ENCODE peak calls at places on chromosomes 2 and 18, in five cellular contexts. One of them, this sample, is unnamed.

GRCh38 chr2:238096311-238097011 is 3.7 kb upstream of the ESPNL start:
- DNase-seq in cardiac muscle cell: no peak
- DNase-seq in bronchial epithelial cell: peak
- DNase-seq in lower lobe of right lung: no peak
- DNase-seq in AG09309: no peak
- DNase-seq in this sample: no peak

GRCh38 chr18:54671291-54671881 is 80.3 kb downstream of the DYNAP start:
- DNase-seq in cardiac muscle cell: peak
- DNase-seq in bronchial epithelial cell: peak
- DNase-seq in AG09309: no peak
- DNase-seq in lower lobe of right lung: no peak
- DNase-seq in this sample: no peak

GRCh38 chr2:171086352-171087290 is 74.1 kb downstream of the TLK1 start:
- DNase-seq in cardiac muscle cell: peak
- DNase-seq in AG09309: peak
- DNase-seq in bronchial epithelial cell: peak
- DNase-seq in lower lobe of right lung: no peak
- DNase-seq in this sample: no peak

GRCh38 chr18:13376841-13377351 is 158.3 kb downstream of the LDLRAD4 start:
- DNase-seq in lower lobe of right lung: no peak
- DNase-seq in cardiac muscle cell: no peak
- DNase-seq in bronchial epithelial cell: no peak
- DNase-seq in AG09309: no peak
- DNase-seq in this sample: no peak

GRCh38 chr2:191748528-191749180 is 70.7 kb downstream of the NABP1 start:
- DNase-seq in cardiac muscle cell: peak
- DNase-seq in lower lobe of right lung: no peak
- DNase-seq in bronchial epithelial cell: no peak
- DNase-seq in AG09309: no peak
- DNase-seq in this sample: no peak

GRCh38 chr18:50751490-50751889 is 68.3 kb downstream of the MRO start:
- DNase-seq in cardiac muscle cell: no peak
- DNase-seq in bronchial epithelial cell: no peak
- DNase-seq in lower lobe of right lung: no peak
- DNase-seq in AG09309: no peak
- DNase-seq in this sample: no peak

GRCh38 chr18:30522288-30522929 is 520.1 kb downstream of the DSC3 start:
- DNase-seq in cardiac muscle cell: no peak
- DNase-seq in lower lobe of right lung: no peak
- DNase-seq in AG09309: no peak
- DNase-seq in bronchial epithelial cell: no peak
- DNase-seq in this sample: no peak

GRCh38 chr18:48740846-48741485 is 202.1 kb downstream of the CTIF start:
- DNase-seq in lower lobe of right lung: no peak
- DNase-seq in AG09309: no peak
- DNase-seq in cardiac muscle cell: no peak
- DNase-seq in bronchial epithelial cell: no peak
- DNase-seq in this sample: no peak

GRCh38 chr2:158745067-158745865 is 49.9 kb upstream of the DAPL1 start:
- DNase-seq in bronchial epithelial cell: peak
- DNase-seq in lower lobe of right lung: no peak
- DNase-seq in AG09309: peak
- DNase-seq in cardiac muscle cell: peak
- DNase-seq in this sample: peak

GRCh38 chr2:36387258-36387916 is 31.8 kb downstream of the CRIM1 start:
- DNase-seq in AG09309: no peak
- DNase-seq in lower lobe of right lung: no peak
- DNase-seq in bronchial epithelial cell: peak
- DNase-seq in cardiac muscle cell: no peak
- DNase-seq in this sample: no peak

GRCh38 chr2:88188741-88189140 is 18.6 kb downstream of the THNSL2 start:
- DNase-seq in bronchial epithelial cell: peak
- DNase-seq in cardiac muscle cell: peak
- DNase-seq in AG09309: no peak
- DNase-seq in lower lobe of right lung: no peak
- DNase-seq in this sample: no peak

GRCh38 chr2:135829420-135829983 is 7.5 kb downstream of the LCT start:
- DNase-seq in bronchial epithelial cell: no peak
- DNase-seq in lower lobe of right lung: no peak
- DNase-seq in AG09309: no peak
- DNase-seq in cardiac muscle cell: no peak
- DNase-seq in this sample: no peak

GRCh38 chr2:11550302-11550701 is 16.5 kb downstream of the GREB1 start:
- DNase-seq in AG09309: no peak
- DNase-seq in cardiac muscle cell: no peak
- DNase-seq in lower lobe of right lung: no peak
- DNase-seq in bronchial epithelial cell: no peak
- DNase-seq in this sample: no peak

GRCh38 chr2:191840916-191841315 is 6.0 kb downstream of the CAVIN2 start:
- DNase-seq in cardiac muscle cell: no peak
- DNase-seq in AG09309: no peak
- DNase-seq in lower lobe of right lung: no peak
- DNase-seq in bronchial epithelial cell: no peak
- DNase-seq in this sample: no peak

GRCh38 chr2:221822416-221822815 is 250.3 kb upstream of the EPHA4 start:
- DNase-seq in AG09309: no peak
- DNase-seq in bronchial epithelial cell: no peak
- DNase-seq in cardiac muscle cell: no peak
- DNase-seq in lower lobe of right lung: no peak
- DNase-seq in this sample: no peak

GRCh38 chr2:223784221-223784772 is 53.1 kb downstream of the AP1S3 start:
- DNase-seq in lower lobe of right lung: no peak
- DNase-seq in AG09309: no peak
- DNase-seq in cardiac muscle cell: no peak
- DNase-seq in bronchial epithelial cell: no peak
- DNase-seq in this sample: no peak

GRCh38 chr2:119545754-119546445 is 1.7 kb downstream of the CFAP221 start:
- DNase-seq in cardiac muscle cell: peak
- DNase-seq in bronchial epithelial cell: no peak
- DNase-seq in lower lobe of right lung: no peak
- DNase-seq in AG09309: no peak
- DNase-seq in this sample: no peak

GRCh38 chr2:138010890-138011289 is 46.6 kb downstream of the HNMT start:
- DNase-seq in cardiac muscle cell: no peak
- DNase-seq in lower lobe of right lung: no peak
- DNase-seq in AG09309: no peak
- DNase-seq in bronchial epithelial cell: no peak
- DNase-seq in this sample: no peak

GRCh38 chr2:98548920-98549818 is 59.1 kb downstream of the COA5 start:
- DNase-seq in lower lobe of right lung: no peak
- DNase-seq in cardiac muscle cell: no peak
- DNase-seq in bronchial epithelial cell: no peak
- DNase-seq in AG09309: no peak
- DNase-seq in this sample: no peak

GRCh38 chr18:32019251-32019943 is 772 bp downstream of the RNF125 start:
- DNase-seq in lower lobe of right lung: peak
- DNase-seq in cardiac muscle cell: peak
- DNase-seq in bronchial epithelial cell: peak
- DNase-seq in AG09309: no peak
- DNase-seq in this sample: no peak

GRCh38 chr2:47017541-47017940 is 101.9 kb upstream of the MCFD2 start:
- DNase-seq in lower lobe of right lung: no peak
- DNase-seq in cardiac muscle cell: no peak
- DNase-seq in bronchial epithelial cell: no peak
- DNase-seq in AG09309: no peak
- DNase-seq in this sample: no peak

GRCh38 chr2:20165677-20166509 is 59.0 kb downstream of the SDC1 start:
- DNase-seq in AG09309: no peak
- DNase-seq in bronchial epithelial cell: no peak
- DNase-seq in lower lobe of right lung: no peak
- DNase-seq in cardiac muscle cell: no peak
- DNase-seq in this sample: no peak

GRCh38 chr2:240655931-240656886 is 26.5 kb downstream of the AQP12B start:
- DNase-seq in cardiac muscle cell: peak
- DNase-seq in lower lobe of right lung: no peak
- DNase-seq in AG09309: no peak
- DNase-seq in bronchial epithelial cell: peak
- DNase-seq in this sample: no peak

GRCh38 chr2:161423351-161424178 is 7.5 kb downstream of the TBR1 start:
- DNase-seq in cardiac muscle cell: no peak
- DNase-seq in AG09309: no peak
- DNase-seq in bronchial epithelial cell: no peak
- DNase-seq in lower lobe of right lung: no peak
- DNase-seq in this sample: no peak

GRCh38 chr2:231386446-231386845 is 9.1 kb upstream of the B3GNT7 start:
- DNase-seq in cardiac muscle cell: peak
- DNase-seq in lower lobe of right lung: no peak
- DNase-seq in bronchial epithelial cell: peak
- DNase-seq in AG09309: peak
- DNase-seq in this sample: peak

GRCh38 chr18:50695431-50696176 is 124.2 kb downstream of the MRO start:
- DNase-seq in AG09309: no peak
- DNase-seq in cardiac muscle cell: no peak
- DNase-seq in lower lobe of right lung: no peak
- DNase-seq in bronchial epithelial cell: no peak
- DNase-seq in this sample: no peak

GRCh38 chr2:54207666-54208195 is 48.3 kb downstream of the TSPYL6 start:
- DNase-seq in AG09309: no peak
- DNase-seq in bronchial epithelial cell: peak
- DNase-seq in cardiac muscle cell: peak
- DNase-seq in lower lobe of right lung: no peak
- DNase-seq in this sample: no peak

GRCh38 chr18:51028201-51028805 is 1.7 kb upstream of the SMAD4 start:
- DNase-seq in lower lobe of right lung: no peak
- DNase-seq in bronchial epithelial cell: peak
- DNase-seq in AG09309: no peak
- DNase-seq in cardiac muscle cell: peak
- DNase-seq in this sample: no peak

GRCh38 chr2:157150747-157151146 is 106.8 kb upstream of the GALNT5 start:
- DNase-seq in cardiac muscle cell: peak
- DNase-seq in bronchial epithelial cell: no peak
- DNase-seq in AG09309: no peak
- DNase-seq in lower lobe of right lung: no peak
- DNase-seq in this sample: no peak

GRCh38 chr2:191318729-191319078 is 73.5 kb downstream of the MYO1B start:
- DNase-seq in bronchial epithelial cell: peak
- DNase-seq in cardiac muscle cell: peak
- DNase-seq in AG09309: no peak
- DNase-seq in lower lobe of right lung: no peak
- DNase-seq in this sample: no peak

GRCh38 chr2:180017764-180018163 is 10.7 kb upstream of the CWC22 start:
- DNase-seq in cardiac muscle cell: peak
- DNase-seq in lower lobe of right lung: no peak
- DNase-seq in AG09309: no peak
- DNase-seq in bronchial epithelial cell: peak
- DNase-seq in this sample: no peak

DNA sequence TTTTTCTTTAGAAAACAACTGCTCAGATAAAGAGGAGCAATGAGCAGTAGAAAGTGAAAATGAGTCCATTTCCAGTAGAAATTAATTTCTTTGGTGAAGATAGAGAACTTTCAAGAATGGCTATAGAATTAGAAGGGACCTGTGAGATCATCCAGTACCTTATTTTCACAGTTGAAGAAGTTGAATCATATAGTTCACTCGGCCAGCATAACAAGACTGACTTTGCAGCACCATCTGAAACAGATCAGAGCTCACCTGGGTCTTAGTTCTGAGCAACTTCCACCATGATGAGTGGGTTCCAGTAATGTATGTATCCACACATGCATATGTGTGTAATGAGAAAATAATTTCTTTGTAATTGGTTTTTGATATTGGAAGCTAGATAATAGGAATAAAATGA is 58.6 kb downstream of the CERS6 start:
- DNase-seq in AG09309: no peak
- DNase-seq in bronchial epithelial cell: no peak
- DNase-seq in lower lobe of right lung: no peak
- DNase-seq in cardiac muscle cell: no peak
- DNase-seq in this sample: no peak
- TF ChIP-seq CTCF in AG09309: no peak
- TF ChIP-seq CTCF in bronchial epithelial cell: no peak
- TF ChIP-seq CTCF in lower lobe of right lung: no peak
- TF ChIP-seq CTCF in cardiac muscle cell: no peak
- TF ChIP-seq CTCF in this sample: no peak

DNA sequence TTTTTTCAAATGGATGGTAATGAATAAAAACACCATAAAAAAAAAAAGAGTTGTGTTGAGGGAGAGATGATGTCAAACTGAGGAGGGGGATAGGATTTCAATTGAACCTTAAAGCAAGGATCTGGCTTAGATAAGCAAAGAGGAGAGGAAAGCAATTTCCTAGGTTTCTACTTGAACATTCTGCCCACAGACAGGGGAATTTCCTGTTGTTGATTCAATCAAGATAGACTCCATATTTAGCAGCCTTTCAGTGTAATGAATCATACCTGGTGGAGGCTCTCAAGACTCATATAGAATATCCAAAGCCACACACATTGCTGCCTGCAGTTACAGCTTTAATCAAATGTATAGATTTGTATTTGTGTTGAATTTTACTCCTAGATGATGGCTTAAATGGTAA is 294.4 kb upstream of the PIK3C3 start:
- DNase-seq in cardiac muscle cell: peak
- DNase-seq in bronchial epithelial cell: peak
- DNase-seq in lower lobe of right lung: no peak
- DNase-seq in AG09309: no peak
- DNase-seq in this sample: no peak
- H3K4me3 ChIP-seq in cardiac muscle cell: no peak
- H3K4me3 ChIP-seq in bronchial epithelial cell: no peak
- H3K4me3 ChIP-seq in lower lobe of right lung: no peak
- H3K4me3 ChIP-seq in AG09309: no peak
- H3K4me3 ChIP-seq in this sample: no peak

DNA sequence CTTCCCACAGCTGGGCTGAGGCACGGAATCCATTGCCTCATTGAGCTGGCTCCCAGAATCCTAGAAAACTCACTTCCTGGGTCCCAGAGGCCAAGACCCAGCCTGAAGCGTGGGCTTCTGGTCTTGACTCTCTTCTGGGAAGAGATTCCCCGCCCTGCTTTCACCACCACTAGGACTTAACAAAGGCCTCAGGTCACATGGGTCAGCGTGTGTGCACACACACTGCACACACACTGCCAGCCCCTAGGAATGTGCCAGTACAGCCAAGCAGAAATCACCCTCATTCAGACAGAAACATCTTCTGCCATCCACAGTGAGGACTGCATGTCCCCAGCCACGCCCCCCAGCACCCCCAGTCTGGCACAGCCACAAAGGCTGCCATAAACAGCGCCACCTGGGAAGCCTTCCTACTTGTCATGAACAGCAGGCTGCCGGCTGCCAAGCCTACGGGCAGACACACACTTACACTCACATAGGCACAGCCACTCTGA is 165.7 kb downstream of the TNS1 start:
- DNase-seq in cardiac muscle cell: peak
- DNase-seq in AG09309: peak
- DNase-seq in bronchial epithelial cell: no peak
- DNase-seq in lower lobe of right lung: peak
- DNase-seq in this sample: no peak
- TF ChIP-seq CTCF in cardiac muscle cell: peak
- TF ChIP-seq CTCF in AG09309: peak
- TF ChIP-seq CTCF in bronchial epithelial cell: peak
- TF ChIP-seq CTCF in lower lobe of right lung: no peak
- TF ChIP-seq CTCF in this sample: peak

GRCh38 chr2:147879846-147880245 is 35.0 kb downstream of the ACVR2A start:
- DNase-seq in AG09309: no peak
- DNase-seq in bronchial epithelial cell: no peak
- DNase-seq in cardiac muscle cell: no peak
- DNase-seq in lower lobe of right lung: no peak
- DNase-seq in this sample: no peak

GRCh38 chr2:147869934-147870333 is 25.1 kb downstream of the ACVR2A start:
- DNase-seq in lower lobe of right lung: no peak
- DNase-seq in cardiac muscle cell: no peak
- DNase-seq in AG09309: no peak
- DNase-seq in bronchial epithelial cell: no peak
- DNase-seq in this sample: no peak

GRCh38 chr2:147872967-147873366 is 28.1 kb downstream of the ACVR2A start:
- DNase-seq in lower lobe of right lung: no peak
- DNase-seq in bronchial epithelial cell: no peak
- DNase-seq in cardiac muscle cell: no peak
- DNase-seq in AG09309: no peak
- DNase-seq in this sample: no peak

GRCh38 chr2:147873859-147874483 is 29.1 kb downstream of the ACVR2A start:
- DNase-seq in bronchial epithelial cell: no peak
- DNase-seq in AG09309: no peak
- DNase-seq in lower lobe of right lung: no peak
- DNase-seq in cardiac muscle cell: no peak
- DNase-seq in this sample: no peak
- H3K4me3 ChIP-seq in bronchial epithelial cell: no peak
- H3K4me3 ChIP-seq in AG09309: no peak
- H3K4me3 ChIP-seq in lower lobe of right lung: no peak
- H3K4me3 ChIP-seq in cardiac muscle cell: no peak
- H3K4me3 ChIP-seq in this sample: no peak

This sample was measured in AG04449.